ENCODE peak calls at places on chromosome 12, in four cellular contexts. V is GF-D8, U is T-helper 2 cell, T is iPS-NIHi11. N is an unnamed sample.

GRCh38 chr12:64107776-64108175 is 114.3 kb downstream of the KICS2 start:
- DNase-seq in V (no peak), U (no peak), T (no peak), N (no peak)

GRCh38 chr12:115257791-115258190 is 573.8 kb upstream of the TBX3 start:
- DNase-seq in V (no peak), U (no peak), T (no peak), N (no peak)

GRCh38 chr12:75364918-75365317 is 26.0 kb upstream of the GLIPR1L2 start:
- DNase-seq in V (peak; percentile 34), U (no peak), T (no peak), N (no peak)

GRCh38 chr12:45726594-45727300 is 2.8 kb upstream of the ARID2 start:
- DNase-seq in V (no peak), U (peak; percentile 8), T (peak; percentile 27), N (no peak)

GRCh38 chr12:105945935-105946334 is 192.8 kb downstream of the NUAK1 start:
- DNase-seq in V (no peak), U (no peak), T (no peak), N (peak; percentile 18)

GRCh38 chr12:85949253-85949652 is 75.2 kb downstream of the NTS start:
- DNase-seq in V (no peak), U (no peak), T (peak; percentile 36), N (peak; percentile 75)

GRCh38 chr12:124512667-124513296 is 54.6 kb downstream of the NCOR2 start:
- DNase-seq in V (no peak), U (no peak), T (peak; percentile 82), N (peak; percentile 96)

GRCh38 chr12:109387425-109388166 is 39.9 kb downstream of the MYO1H start:
- DNase-seq in V (peak; percentile 45), U (no peak), T (peak; percentile 45), N (peak; percentile 35)

GRCh38 chr12:47328831-47329545 is 249.2 kb upstream of the AMIGO2 start:
- DNase-seq in V (no peak), U (no peak), T (no peak), N (no peak)

GRCh38 chr12:46131729-46132128 is 137.1 kb downstream of the SLC38A1 start:
- DNase-seq in V (no peak), U (no peak), T (peak; percentile 31), N (no peak)

GRCh38 chr12:109818900-109819500 is 14.2 kb downstream of the TRPV4 start:
- DNase-seq in V (no peak), U (no peak), T (no peak), N (no peak)

GRCh38 chr12:64691227-64691792 is 67.9 kb downstream of the GNS start:
- DNase-seq in V (no peak), U (no peak), T (peak; percentile 49), N (no peak)

GRCh38 chr12:120290541-120291312 is 976 bp downstream of the RNU4-2 start:
- DNase-seq in V (no peak), U (no peak), T (peak; percentile 15), N (no peak)

GRCh38 chr12:95077341-95077740 is 3.9 kb upstream of the NR2C1 start:
- DNase-seq in V (no peak), U (no peak), T (no peak), N (no peak)

GRCh38 chr12:28536088-28536487 is 345.8 kb downstream of the CCDC91 start:
- DNase-seq in V (no peak), U (no peak), T (no peak), N (no peak)

GRCh38 chr12:86985298-86985697 is 729.1 kb upstream of the MGAT4C start:
- DNase-seq in V (no peak), U (no peak), T (no peak), N (no peak)

GRCh38 chr12:53862831-53863230 is 75.8 kb upstream of the HOXC13 start:
- DNase-seq in V (no peak), U (no peak), T (no peak), N (no peak)

GRCh38 chr12:1863823-1864222 is 43.5 kb downstream of the LRTM2 start:
- DNase-seq in V (no peak), U (no peak), T (no peak), N (no peak)

N was measured in NT2/D1.